ENCODE peak calls at places on chromosomes 3 and 15, in five cellular contexts. G is left colon; J is tibial artery; D is HCT116; H is stimulated activated CD8-positive, alpha-beta memory T cell treated with anti-CD3 and anti-CD28 coated beads, Interleukin-4, amount 100 ng/mL, for 4 hours. F is an unnamed sample.

GRCh38 chr3:123034996-123035395 is 7.4 kb upstream of the SEMA5B start:
- DNase-seq in G (no peak), J (no peak), D (no peak), H (no peak), F (no peak)

GRCh38 chr3:177694316-177694715 is 497.0 kb upstream of the TBL1XR1 start:
- DNase-seq in G (no peak), J (no peak), D (no peak), H (no peak), F (no peak)

GRCh38 chr3:33067484-33067883 is 29.5 kb downstream of the GLB1 start:
- DNase-seq in G (no peak), J (no peak), D (peak), H (no peak), F (no peak)

GRCh38 chr15:74235962-74236361 is at the start of gene CCDC33:
- DNase-seq in G (peak), J (no peak), D (no peak), H (no peak), F (no peak)

GRCh38 chr3:31077021-31077601 is 182.7 kb upstream of the GADL1 start:
- DNase-seq in G (no peak), J (no peak), D (peak), H (no peak), F (no peak)

GRCh38 chr3:58463181-58463941 is 28.5 kb upstream of the KCTD6 start:
- DNase-seq in G (peak), J (peak), D (peak), H (peak), F (peak)

GRCh38 chr3:81242871-81243270 is 518.6 kb downstream of the GBE1 start:
- DNase-seq in G (no peak), J (no peak), D (no peak), H (no peak), F (no peak)

GRCh38 chr3:140420621-140421357 is 257.1 kb upstream of the TRIM42 start:
- DNase-seq in G (no peak), J (no peak), D (no peak), H (no peak), F (no peak)

GRCh38 chr15:81303241-81304225 is 20.4 kb downstream of the STARD5 start:
- DNase-seq in G (no peak), J (no peak), D (no peak), H (no peak), F (no peak)

GRCh38 chr3:185837409-185837808 is 12.6 kb upstream of the IGF2BP2 start:
- DNase-seq in G (no peak), J (no peak), D (no peak), H (no peak), F (no peak)

GRCh38 chr3:196135693-196136639 is 54.1 kb upstream of the TFRC start:
- DNase-seq in G (no peak), J (no peak), D (no peak), H (no peak), F (no peak)

GRCh38 chr15:79094611-79095021 is 4.0 kb upstream of the RASGRF1 start:
- DNase-seq in G (no peak), J (no peak), D (no peak), H (no peak), F (peak)

GRCh38 chr3:29071077-29071634 is 209.7 kb upstream of the RBMS3 start:
- DNase-seq in G (no peak), J (no peak), D (no peak), H (no peak), F (no peak)

GRCh38 chr3:143465638-143466037 is 346.1 kb downstream of the CHST2 start:
- DNase-seq in G (no peak), J (no peak), D (no peak), H (no peak), F (no peak)

GRCh38 chr15:89115547-89115946 is 27.3 kb downstream of the ABHD2 start:
- DNase-seq in G (peak), J (no peak), D (no peak), H (no peak), F (no peak)

GRCh38 chr3:17639765-17640164 is 102.7 kb downstream of the TBC1D5 start:
- DNase-seq in G (no peak), J (peak), D (peak), H (no peak), F (no peak)

GRCh38 chr15:78391781-78392180 is 46.2 kb upstream of the IREB2 start:
- DNase-seq in G (no peak), J (no peak), D (no peak), H (no peak), F (no peak)

GRCh38 chr3:141237701-141238521 is 6.3 kb downstream of the PXYLP1 start:
- DNase-seq in G (no peak), J (no peak), D (no peak), H (no peak), F (no peak)

GRCh38 chr3:49727924-49728361 is 4.2 kb upstream of the GMPPB start:
- DNase-seq in G (no peak), J (no peak), D (no peak), H (no peak), F (no peak)

GRCh38 chr3:53160335-53160659 is 712 bp upstream of the PRKCD start:
- DNase-seq in G (no peak), J (no peak), D (no peak), H (no peak), F (no peak)

GRCh38 chr15:76460871-76461270 is 124.3 kb downstream of the ISL2 start:
- DNase-seq in G (no peak), J (no peak), D (no peak), H (no peak), F (no peak)

GRCh38 chr3:11514191-11514770 is 129.4 kb downstream of the VGLL4 start:
- DNase-seq in G (no peak), J (peak), D (no peak), H (no peak), F (no peak)

GRCh38 chr3:40504636-40505430 is 1.0 kb upstream of the ZNF620 start:
- DNase-seq in G (no peak), J (peak), D (peak), H (no peak), F (peak)

GRCh38 chr3:46843508-46843907 is 19.7 kb downstream of the MYL3 start:
- DNase-seq in G (no peak), J (no peak), D (no peak), H (no peak), F (no peak)

GRCh38 chr15:49066374-49066773 is 20.1 kb upstream of the SECISBP2L start:
- DNase-seq in G (no peak), J (no peak), D (no peak), H (no peak), F (no peak)

GRCh38 chr3:52880474-52880873 is 16.9 kb downstream of the STIMATE start:
- DNase-seq in G (no peak), J (no peak), D (no peak), H (no peak), F (no peak)

GRCh38 chr15:70509282-70510272 is 253.8 kb downstream of the UACA start:
- DNase-seq in G (no peak), J (no peak), D (no peak), H (no peak), F (no peak)

GRCh38 chr3:183378951-183379350 is 49.5 kb downstream of the MCF2L2 start:
- DNase-seq in G (no peak), J (no peak), D (no peak), H (no peak), F (no peak)

GRCh38 chr3:157103280-157103679 is 56.7 kb downstream of the CCNL1 start:
- DNase-seq in G (no peak), J (no peak), D (no peak), H (no peak), F (no peak)

GRCh38 chr3:196186661-196187573 is 24.3 kb downstream of the ZDHHC19 start:
- DNase-seq in G (no peak), J (no peak), D (no peak), H (no peak), F (no peak)

GRCh38 chr3:125959317-125960065 is 9.5 kb upstream of the ROPN1B start:
- DNase-seq in G (no peak), J (no peak), D (no peak), H (no peak), F (no peak)

GRCh38 chr15:55894406-55894965 is 98.9 kb downstream of the NEDD4 start:
- DNase-seq in G (no peak), J (no peak), D (no peak), H (no peak), F (no peak)

GRCh38 chr3:126267976-126268615 is 87.7 kb upstream of the ALDH1L1 start:
- DNase-seq in G (no peak), J (no peak), D (no peak), H (no peak), F (no peak)

GRCh38 chr3:49707113-49707480 is 12.4 kb downstream of the AMIGO3 start:
- DNase-seq in G (no peak), J (no peak), D (no peak), H (no peak), F (no peak)

GRCh38 chr3:185585523-185585861 is 603 bp upstream of the SENP2 start:
- DNase-seq in G (peak), J (no peak), D (peak), H (no peak), F (no peak)

F was measured in suprapubic skin.